ENCODE peak calls at places on chromosomes 13 and 19, in four cellular contexts. M is CD8-positive, alpha-beta memory T cell; S is stimulated activated CD4-positive, alpha-beta T cell treated with anti-CD3 and anti-CD28 coated beads, Interleukin-4, amount 100 ng/mL, for 1 hour; B is progenitor cell of endocrine pancreas. Z is an unnamed sample.

GRCh38 chr13:97000295-97000925 is 6.1 kb upstream of the OXGR1 start:
- DNase-seq in B (no peak), S (no peak), M (no peak), Z (peak)

GRCh38 chr19:56142087-56142787 is 1.1 kb downstream of the ZNF444 start:
- DNase-seq in B (peak), M (no peak), S (no peak), Z (no peak)

GRCh38 chr19:21460686-21461085 is 44.7 kb upstream of the ZNF429 start:
- DNase-seq in S (no peak), M (no peak), B (no peak), Z (no peak)

GRCh38 chr13:109787135-109787954 is 962 bp upstream of the IRS2 start:
- DNase-seq in M (no peak), S (no peak), B (peak), Z (peak)

GRCh38 chr19:46716672-46717033 is 261 bp downstream of the PRKD2 start:
- DNase-seq in M (no peak), B (no peak), S (no peak), Z (no peak)

GRCh38 chr13:109785141-109785891 is 1.1 kb downstream of the IRS2 start:
- DNase-seq in S (peak), M (no peak), B (peak), Z (peak)

GRCh38 chr13:72109863-72110262 is 242.9 kb upstream of the DACH1 start:
- DNase-seq in M (no peak), B (no peak), S (no peak), Z (peak)

GRCh38 chr13:49602005-49602404 is 16.6 kb upstream of the RCBTB1 start:
- DNase-seq in M (no peak), S (no peak), B (no peak), Z (peak)

GRCh38 chr13:77222909-77223308 is 104.0 kb downstream of the MYCBP2 start:
- DNase-seq in B (no peak), M (no peak), S (no peak), Z (no peak)

GRCh38 chr13:29886446-29886845 is 36.0 kb upstream of the UBL3 start:
- DNase-seq in B (no peak), M (peak), S (peak), Z (no peak)

GRCh38 chr13:40309881-40310280 is 356.6 kb downstream of the FOXO1 start:
- DNase-seq in S (no peak), M (no peak), B (no peak), Z (no peak)

GRCh38 chr13:51154029-51154555 is 43.0 kb upstream of the C13orf42 start:
- DNase-seq in S (no peak), M (no peak), B (no peak), Z (peak)

Z was measured in LHCN-M2.